ENCODE peak calls at places on chromosomes 3 and 15, in eight cellular contexts. T, F, M, W, R, G, P and U are unnamed samples.

GRCh38 chr3:72042397-72043211 is 257.7 kb upstream of the PROK2 start:
- DNase-seq in T (no peak), F (peak; percentile 71), M (no peak), W (no peak), R (no peak), G (no peak), P (no peak), U (peak; percentile 28)

GRCh38 chr15:22979069-22979698 is 984 bp downstream of the CYFIP1 start:
- DNase-seq in T (peak; percentile 66), F (no peak), M (peak; percentile 89), W (peak; percentile 82), R (peak; percentile 84), G (peak; percentile 70), P (no peak), U (peak; percentile 44)

GRCh38 chr15:71532994-71533393 is 277.4 kb upstream of the NR2E3 start:
- DNase-seq in T (no peak), F (no peak), M (no peak), W (no peak), R (no peak), G (peak; percentile 14), P (no peak), U (peak; percentile 75)

GRCh38 chr3:55090310-55090709 is 162.5 kb upstream of the LRTM1 start:
- DNase-seq in T (no peak), F (no peak), M (no peak), W (no peak), R (no peak), G (no peak), P (no peak), U (no peak)

GRCh38 chr3:65914740-65915366 is 123.9 kb downstream of the MAGI1 start:
- DNase-seq in T (no peak), F (no peak), M (no peak), W (no peak), R (no peak), G (peak; percentile 9), P (no peak), U (no peak)

GRCh38 chr3:147008886-147009285 is 397.5 kb downstream of the ZIC4 start:
- DNase-seq in T (peak; percentile 64), F (peak; percentile 77), M (no peak), W (no peak), R (no peak), G (no peak), P (no peak), U (no peak)

GRCh38 chr3:106421928-106422327 is 553.1 kb upstream of the CBLB start:
- DNase-seq in T (no peak), F (no peak), M (no peak), W (no peak), R (no peak), G (no peak), P (no peak), U (no peak)

GRCh38 chr3:116291141-116291540 is 154.1 kb downstream of the LSAMP start:
- DNase-seq in T (no peak), F (no peak), M (no peak), W (no peak), R (no peak), G (no peak), P (no peak), U (no peak)

GRCh38 chr3:66933233-66933632 is 64.9 kb upstream of the KBTBD8 start:
- DNase-seq in T (no peak), F (no peak), M (no peak), W (no peak), R (no peak), G (no peak), P (no peak), U (no peak)
- H3K4me3 ChIP-seq in T (no peak overlapping the region), F (no peak overlapping the region), M (no peak overlapping the region), W (no peak overlapping the region), R (no peak overlapping the region), G (no peak overlapping the region), P (no peak overlapping the region), U (no peak overlapping the region)

GRCh38 chr3:59210260-59210659 is 160.4 kb upstream of the CFAP20DC start:
- DNase-seq in T (no peak), F (no peak), M (no peak), W (no peak), R (no peak), G (no peak), P (no peak), U (no peak)

DNA sequence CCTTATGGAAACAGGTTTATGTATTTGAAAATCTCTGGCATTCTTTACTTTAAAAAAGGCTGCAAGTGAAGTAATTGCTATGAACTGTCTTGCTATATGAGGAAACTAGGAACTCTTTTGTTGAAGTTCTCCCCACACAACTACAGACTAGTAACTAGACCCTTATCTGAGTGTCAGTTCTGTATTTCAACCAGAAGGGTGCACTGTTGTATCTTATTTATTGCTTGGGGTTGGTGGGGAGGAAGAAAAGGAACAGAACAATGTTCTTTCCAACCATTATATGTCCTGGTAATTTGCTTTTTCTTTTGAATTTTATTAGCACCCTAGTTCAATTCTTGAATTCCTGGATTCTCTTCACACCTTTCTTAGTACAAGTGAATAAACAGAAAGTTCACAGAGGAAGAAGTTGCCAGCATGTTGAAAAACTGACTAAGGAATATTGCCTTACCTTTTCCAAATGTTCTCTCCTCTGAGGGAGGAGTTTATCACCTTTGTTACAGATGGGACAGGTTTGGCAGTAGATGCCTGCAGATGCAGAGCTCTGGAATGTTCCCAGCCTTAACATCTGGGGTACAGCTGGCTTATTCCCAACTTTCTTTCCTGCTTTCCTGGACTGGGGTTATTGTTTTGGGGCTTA is 162.4 kb upstream of the CFAP20DC start:
- DNase-seq in T (peak; percentile 25), F (peak; percentile 16), M (no peak), W (no peak), R (no peak), G (peak; percentile 59), P (no peak), U (peak; percentile 47)
- TF ChIP-seq CTCF in T (peak; percentile 67), F (peak; percentile 55), M (peak; percentile 53), W (peak; percentile 80), R (peak; percentile 58), G (peak; percentile 73), P (peak; percentile 64), U (peak; percentile 71)

GRCh38 chr3:127288343-127288742 is 497 bp upstream of the PRR20G start:
- DNase-seq in T (no peak), F (no peak), M (no peak), W (no peak), R (no peak), G (no peak), P (no peak), U (no peak)

GRCh38 chr3:127284258-127284657 is 3.6 kb downstream of the PRR20G start:
- DNase-seq in T (no peak), F (no peak), M (no peak), W (no peak), R (no peak), G (no peak), P (no peak), U (no peak)

GRCh38 chr3:127288921-127289645 is 1.2 kb upstream of the PRR20G start:
- DNase-seq in T (no peak), F (no peak), M (no peak), W (no peak), R (no peak), G (no peak), P (no peak), U (no peak)

GRCh38 chr3:127287840-127288239 is at the start of gene PRR20G:
- DNase-seq in T (no peak), F (no peak), M (no peak), W (no peak), R (no peak), G (no peak), P (no peak), U (no peak)

DNA sequence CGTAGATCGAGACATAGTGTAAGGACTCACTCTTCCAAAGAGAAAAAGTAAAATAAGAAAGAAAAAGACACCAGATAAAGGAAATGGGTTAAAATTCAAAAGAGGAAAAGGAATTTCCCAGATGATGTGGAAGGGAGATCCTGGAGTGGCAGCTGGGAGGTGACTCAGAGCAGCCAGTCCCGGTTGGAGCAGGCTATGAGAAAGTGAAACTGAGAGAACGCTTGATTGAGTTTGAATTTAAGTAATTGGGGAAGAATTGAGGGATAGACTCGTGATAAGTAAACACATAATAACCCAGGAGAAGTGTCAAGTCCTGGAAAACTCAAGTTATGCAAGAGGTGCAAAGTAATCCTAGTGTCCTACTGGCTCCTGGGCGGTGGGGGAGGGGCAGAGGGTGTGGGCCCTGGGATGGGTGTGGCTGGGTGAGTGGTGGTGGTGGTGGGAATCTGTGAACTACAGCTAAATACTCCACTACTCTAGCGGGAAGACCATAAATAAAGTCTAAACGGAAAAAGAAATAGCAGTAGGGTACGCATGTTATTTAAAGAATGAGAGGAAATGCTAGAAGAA is 1.2 kb downstream of the PRR20G start:
- DNase-seq in T (no peak), F (no peak), M (no peak), W (no peak), R (no peak), G (no peak), P (no peak), U (peak; percentile 5)
- H3K4me3 ChIP-seq in T (no peak overlapping the region), F (peak overlapping the region; percentile 21), M (no peak overlapping the region), W (peak overlapping the region; percentile 8), R (no peak overlapping the region), G (peak overlapping the region; percentile 12), P (no peak overlapping the region), U (no peak overlapping the region)

DNA sequence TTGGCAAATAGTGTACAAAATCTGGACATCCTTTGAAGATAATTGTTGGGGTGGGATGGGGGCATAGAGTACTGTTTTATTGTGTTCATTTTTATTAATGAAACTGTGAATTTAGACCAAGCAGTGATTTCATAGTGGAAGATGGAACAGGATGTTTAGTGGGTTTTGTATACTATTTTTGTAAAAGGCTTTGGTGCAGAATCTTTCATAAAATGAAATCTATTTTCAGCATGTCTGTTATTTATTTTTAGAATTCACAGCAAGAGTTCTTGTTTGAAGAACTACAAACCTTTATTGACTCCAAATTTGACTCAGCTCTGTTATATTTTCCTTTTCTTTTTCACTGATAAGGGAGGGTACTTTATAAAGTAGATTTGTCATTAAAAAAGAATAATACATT is 145.4 kb downstream of the AKAP13 start:
- DNase-seq in T (no peak), F (no peak), M (no peak), W (no peak), R (no peak), G (peak; percentile 45), P (no peak), U (no peak)
- TF ChIP-seq CTCF in T (no peak), F (no peak), M (no peak), W (no peak), R (no peak), G (no peak), P (no peak), U (no peak)

DNA sequence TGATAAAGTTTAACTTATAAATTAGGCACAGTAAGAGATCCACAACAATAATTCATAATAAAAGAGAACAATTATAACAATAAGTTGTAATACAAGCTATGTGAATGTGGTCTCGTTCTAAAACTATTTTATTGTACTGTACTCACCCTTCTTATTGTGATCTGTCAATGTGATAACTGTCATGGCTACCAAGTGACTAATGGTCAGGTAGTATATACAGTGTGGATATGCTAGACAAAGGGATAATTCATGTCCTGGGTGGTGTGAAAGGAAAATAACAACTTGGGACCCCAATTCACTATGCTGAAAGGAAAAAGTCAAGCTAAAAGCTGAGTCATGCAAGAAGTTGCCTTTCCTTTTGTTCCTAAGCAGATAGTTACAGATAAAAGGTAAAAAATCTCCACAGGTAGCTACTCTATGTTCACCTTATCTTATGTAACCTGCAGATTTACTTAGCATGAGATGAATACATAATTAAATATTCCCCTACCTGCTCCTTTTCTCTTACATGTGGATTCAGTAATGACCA is 10.7 kb upstream of the CYP8B1 start:
- DNase-seq in T (no peak), F (no peak), M (no peak), W (no peak), R (no peak), G (no peak), P (no peak), U (no peak)
- H3K4me3 ChIP-seq in T (no peak overlapping the region), F (no peak overlapping the region), M (no peak overlapping the region), W (no peak overlapping the region), R (no peak overlapping the region), G (no peak overlapping the region), P (no peak overlapping the region), U (no peak overlapping the region)